ENCODE peak calls at places on chromosomes 4 and X, in eight cellular contexts. F, C, J, Y, U, Z, V and M are unnamed samples.

GRCh38 chrX:101390664-101391525 is at the start of gene RPL36A:
- DNase-seq in V (peak; percentile 86), Y (peak; percentile 73), U (peak; percentile 60), C (peak; percentile 91), F (peak; percentile 35), Z (peak; percentile 76), J (peak; percentile 93), M (peak; percentile 66)

GRCh38 chr4:5203925-5204324 is 152.6 kb downstream of the STK32B start:
- DNase-seq in C (no peak), Y (no peak), J (no peak), F (no peak), V (no peak), Z (no peak), U (peak; percentile 66), M (no peak)

GRCh38 chr4:95250544-95251137 is 298.1 kb downstream of the UNC5C start:
- DNase-seq in F (no peak), J (no peak), C (no peak), U (no peak), Y (no peak), V (no peak), Z (no peak), M (no peak)

GRCh38 chr4:143344011-143344410 is 7.3 kb downstream of the GAB1 start:
- DNase-seq in V (no peak), U (no peak), F (no peak), Y (peak; percentile 16), C (no peak), Z (no peak), J (no peak), M (no peak)

GRCh38 chr4:151820004-151820403 is 59.2 kb upstream of the GATB start:
- DNase-seq in V (no peak), Y (no peak), U (no peak), Z (no peak), C (no peak), J (no peak), F (no peak), M (no peak)

GRCh38 chrX:119677654-119677981 is 15.3 kb downstream of the SEPTIN6 start:
- DNase-seq in F (no peak), V (no peak), J (no peak), Z (no peak), Y (no peak), U (no peak), C (no peak), M (no peak)

GRCh38 chr4:60663769-60664168 is 536.4 kb upstream of the ADGRL3 start:
- DNase-seq in Z (no peak), V (no peak), J (no peak), U (no peak), F (no peak), C (no peak), Y (no peak), M (no peak)

GRCh38 chrX:105190252-105190853 is 30.1 kb downstream of the TEX13A start:
- DNase-seq in U (peak; percentile 1), Y (peak; percentile 30), C (no peak), F (no peak), Z (peak; percentile 22), J (no peak), V (no peak), M (no peak)

GRCh38 chrX:151870603-151871002 is 42.1 kb upstream of the MAGEA4 start:
- DNase-seq in C (no peak), J (no peak), Y (no peak), V (no peak), U (peak; percentile 24), F (no peak), Z (peak; percentile 57), M (no peak)

GRCh38 chr4:5084911-5085475 is 33.7 kb downstream of the STK32B start:
- DNase-seq in Y (no peak), C (no peak), F (no peak), V (no peak), J (no peak), U (no peak), Z (no peak), M (no peak)

GRCh38 chr4:184167576-184167975 is 50.1 kb downstream of the ENPP6 start:
- DNase-seq in U (no peak), Y (no peak), C (peak; percentile 89), F (no peak), V (no peak), J (no peak), Z (no peak), M (no peak)

GRCh38 chr4:28787947-28788346 is 1927.3 kb downstream of the STIM2 start:
- DNase-seq in C (no peak), Y (no peak), J (no peak), V (no peak), F (no peak), Z (no peak), U (no peak), M (no peak)

GRCh38 chr4:92050875-92051274 is 252.9 kb upstream of the GRID2 start:
- DNase-seq in F (no peak), U (no peak), V (no peak), C (no peak), J (no peak), Z (no peak), Y (no peak), M (no peak)

GRCh38 chrX:39331062-39331704 is 529.9 kb downstream of the MID1IP1 start:
- DNase-seq in V (no peak), F (no peak), Y (no peak), C (no peak), Z (no peak), U (no peak), J (no peak), M (no peak)

GRCh38 chrX:12614266-12614665 is 176.9 kb upstream of the PRPS2 start:
- DNase-seq in V (no peak), Z (no peak), U (no peak), J (no peak), F (no peak), Y (no peak), C (no peak), M (no peak)

GRCh38 chr4:133156096-133156495 is 7.0 kb downstream of the PCDH10 start:
- DNase-seq in F (no peak), J (no peak), V (no peak), U (no peak), C (no peak), Y (peak; percentile 29), Z (peak; percentile 75), M (no peak)

GRCh38 chr4:150593996-150594395 is 12.0 kb downstream of the MAB21L2 start:
- DNase-seq in Y (no peak), U (no peak), Z (no peak), F (no peak), V (no peak), C (no peak), J (no peak), M (no peak)

GRCh38 chr4:75195111-75195510 is 262.2 kb downstream of the PARM1 start:
- DNase-seq in U (no peak), C (no peak), J (no peak), Y (no peak), V (no peak), F (no peak), Z (no peak), M (no peak)

DNA sequence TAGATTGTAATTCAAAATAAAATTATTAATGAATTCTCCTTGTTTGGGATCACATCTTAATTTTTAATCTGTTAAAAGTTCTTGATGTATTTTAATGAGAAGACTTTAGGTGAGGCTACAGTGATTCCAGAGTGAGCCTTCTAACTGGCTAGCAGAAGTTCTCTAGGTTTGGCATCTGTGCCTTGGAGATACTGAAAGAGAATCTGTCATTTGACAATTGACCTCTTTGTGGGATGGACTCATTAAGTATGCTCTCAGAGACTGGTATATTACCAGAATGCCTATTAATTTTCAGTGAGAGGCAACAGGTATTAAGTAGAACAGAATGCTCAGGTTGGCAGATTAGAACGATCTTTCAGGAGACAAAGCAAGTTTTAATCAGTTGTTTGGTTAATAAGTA is 10.2 kb downstream of the CCNG2 start:
- DNase-seq in Z (no peak), U (no peak), C (no peak), F (no peak), V (no peak), Y (no peak), J (no peak), M (no peak)
- TF ChIP-seq CTCF in Z (no peak), U (no peak), C (no peak), F (no peak), V (no peak), Y (no peak), J (no peak), M (no peak)

GRCh38 chr4:125313497-125313896 is 1.3 kb upstream of the FAT4 start:
- DNase-seq in U (peak; percentile 95), J (no peak), C (peak; percentile 64), F (no peak), Z (peak; percentile 88), V (peak; percentile 50), Y (peak; percentile 57), M (peak; percentile 39)
- TF ChIP-seq CTCF in U (peak; percentile 71), J (peak; percentile 76), C (peak; percentile 93), F (peak; percentile 86), Z (peak; percentile 74), V (peak; percentile 69), Y (peak; percentile 94), M (peak; percentile 88)

DNA sequence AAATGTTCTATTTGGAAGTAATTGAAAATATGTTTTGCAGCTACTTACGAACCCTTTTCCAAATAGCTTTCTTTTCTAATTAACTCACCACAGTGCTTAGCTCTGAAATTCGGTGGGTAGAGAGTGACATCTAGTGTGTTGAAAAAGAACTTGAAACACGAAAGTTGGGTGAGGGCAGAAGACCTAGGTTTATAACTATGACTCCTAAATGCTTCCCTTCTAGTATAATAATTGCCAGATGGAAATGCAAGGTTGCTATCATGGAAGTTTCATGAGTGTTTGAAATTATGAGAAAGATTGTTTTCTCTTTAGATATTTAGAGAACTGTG is 77.2 kb upstream of the NOCT start:
- DNase-seq in Z (peak; percentile 66), V (no peak), J (no peak), F (no peak), Y (no peak), U (peak; percentile 33), C (no peak), M (no peak)
- TF ChIP-seq CTCF in Z (peak; percentile 54), V (peak; percentile 48), J (peak; percentile 29), F (peak; percentile 25), Y (peak; percentile 69), U (peak; percentile 29), C (peak; percentile 76), M (peak; percentile 66)

GRCh38 chrX:2547746-2548145 is 47.0 kb upstream of the DHRSX start:
- DNase-seq in F (no peak), Z (no peak), J (no peak), U (no peak), C (no peak), Y (no peak), V (no peak), M (no peak)

GRCh38 chrX:2550288-2551020 is 49.7 kb upstream of the DHRSX start:
- DNase-seq in J (no peak), U (no peak), Z (no peak), V (no peak), Y (no peak), F (no peak), C (no peak), M (no peak)

GRCh38 chrX:2546496-2546895 is 45.7 kb upstream of the DHRSX start:
- DNase-seq in U (no peak), Y (no peak), Z (no peak), V (no peak), F (no peak), C (no peak), J (no peak), M (no peak)

GRCh38 chrX:2549874-2550273 is 49.1 kb upstream of the DHRSX start:
- DNase-seq in V (no peak), Y (no peak), Z (no peak), F (no peak), U (no peak), J (no peak), C (no peak), M (no peak)

GRCh38 chrX:2548731-2549423 is 48.1 kb upstream of the DHRSX start:
- DNase-seq in C (peak; percentile 55), V (no peak), J (no peak), U (peak; percentile 12), Z (no peak), Y (no peak), F (no peak), M (no peak)
- TF ChIP-seq CTCF in C (peak; percentile 67), V (no peak), J (no peak), U (no peak), Z (no peak), Y (no peak), F (no peak), M (peak; percentile 16)